ENCODE peak calls at places on chromosome 7, in six cellular contexts. Q, G, Z, I, K and E are unnamed samples.

GRCh38 chr7:157584420-157584819 is 247.6 kb downstream of the DNAJB6 start:
- DNase-seq in Q (no peak), G (no peak), Z (no peak), I (no peak), K (no peak), E (no peak)

GRCh38 chr7:151249034-151249731 is 689 bp upstream of the SMARCD3 start:
- DNase-seq in Q (peak), G (no peak), Z (peak), I (peak), K (peak), E (peak)

GRCh38 chr7:54878339-54878738 is 119.3 kb upstream of the SEC61G start:
- DNase-seq in Q (no peak), G (no peak), Z (no peak), I (no peak), K (no peak), E (no peak)

GRCh38 chr7:22113041-22113440 is 167.3 kb upstream of the CDCA7L start:
- DNase-seq in Q (no peak), G (no peak), Z (no peak), I (no peak), K (no peak), E (no peak)

GRCh38 chr7:91636129-91636724 is 244.3 kb downstream of the MTERF1 start:
- DNase-seq in Q (peak), G (no peak), Z (no peak), I (no peak), K (peak), E (no peak)

GRCh38 chr7:151447901-151448260 is 7.9 kb upstream of the CRYGN start:
- DNase-seq in Q (no peak), G (no peak), Z (no peak), I (no peak), K (no peak), E (no peak)

GRCh38 chr7:74134117-74134539 is 40.0 kb upstream of the EIF4H start:
- DNase-seq in Q (peak), G (no peak), Z (no peak), I (no peak), K (no peak), E (no peak)

GRCh38 chr7:21146642-21147423 is 281.1 kb upstream of the SP4 start:
- DNase-seq in Q (no peak), G (no peak), Z (no peak), I (no peak), K (no peak), E (no peak)

GRCh38 chr7:89264126-89264525 is 468.6 kb upstream of the TEX47 start:
- DNase-seq in Q (no peak), G (no peak), Z (no peak), I (no peak), K (no peak), E (no peak)

GRCh38 chr7:139873593-139874374 is 44.7 kb downstream of the TBXAS1 start:
- DNase-seq in Q (no peak), G (no peak), Z (peak), I (no peak), K (no peak), E (no peak)

GRCh38 chr7:67625257-67625713 is 628.7 kb downstream of the TYW1 start:
- DNase-seq in Q (peak), G (peak), Z (peak), I (peak), K (peak), E (peak)

GRCh38 chr7:149637911-149638565 is 135.3 kb downstream of the ZNF467 start:
- DNase-seq in Q (no peak), G (no peak), Z (no peak), I (no peak), K (no peak), E (no peak)

GRCh38 chr7:142331941-142332340 is 74.1 kb upstream of the PRSS58 start:
- DNase-seq in Q (no peak), G (no peak), Z (no peak), I (no peak), K (no peak), E (no peak)

GRCh38 chr7:142066536-142066935 is 45.0 kb upstream of the MGAM2 start:
- DNase-seq in Q (no peak), G (no peak), Z (no peak), I (no peak), K (no peak), E (no peak)

GRCh38 chr7:135300913-135301765 is 67.5 kb downstream of the STRA8 start:
- DNase-seq in Q (no peak), G (no peak), Z (no peak), I (no peak), K (no peak), E (no peak)

GRCh38 chr7:130500910-130501309 is 9.0 kb downstream of the MEST start:
- DNase-seq in Q (no peak), G (no peak), Z (no peak), I (no peak), K (no peak), E (no peak)

GRCh38 chr7:134845461-134845860 is 66.0 kb downstream of the CALD1 start:
- DNase-seq in Q (no peak), G (no peak), Z (no peak), I (peak), K (no peak), E (no peak)

GRCh38 chr7:116988363-116988989 is 35.2 kb downstream of the ST7 start:
- DNase-seq in Q (no peak), G (no peak), Z (no peak), I (peak), K (no peak), E (no peak)
- TF ChIP-seq CTCF in Q (no peak), G (no peak), Z (peak), I (peak), K (peak), E (no peak)

GRCh38 chr7:6526997-6527378 is 24.3 kb downstream of the GRID2IP start:
- DNase-seq in Q (no peak), G (no peak), Z (no peak), I (no peak), K (no peak), E (no peak)
- H3K4me3 ChIP-seq in Q (peak), G (no peak), Z (peak), I (peak), K (peak), E (peak)

DNA sequence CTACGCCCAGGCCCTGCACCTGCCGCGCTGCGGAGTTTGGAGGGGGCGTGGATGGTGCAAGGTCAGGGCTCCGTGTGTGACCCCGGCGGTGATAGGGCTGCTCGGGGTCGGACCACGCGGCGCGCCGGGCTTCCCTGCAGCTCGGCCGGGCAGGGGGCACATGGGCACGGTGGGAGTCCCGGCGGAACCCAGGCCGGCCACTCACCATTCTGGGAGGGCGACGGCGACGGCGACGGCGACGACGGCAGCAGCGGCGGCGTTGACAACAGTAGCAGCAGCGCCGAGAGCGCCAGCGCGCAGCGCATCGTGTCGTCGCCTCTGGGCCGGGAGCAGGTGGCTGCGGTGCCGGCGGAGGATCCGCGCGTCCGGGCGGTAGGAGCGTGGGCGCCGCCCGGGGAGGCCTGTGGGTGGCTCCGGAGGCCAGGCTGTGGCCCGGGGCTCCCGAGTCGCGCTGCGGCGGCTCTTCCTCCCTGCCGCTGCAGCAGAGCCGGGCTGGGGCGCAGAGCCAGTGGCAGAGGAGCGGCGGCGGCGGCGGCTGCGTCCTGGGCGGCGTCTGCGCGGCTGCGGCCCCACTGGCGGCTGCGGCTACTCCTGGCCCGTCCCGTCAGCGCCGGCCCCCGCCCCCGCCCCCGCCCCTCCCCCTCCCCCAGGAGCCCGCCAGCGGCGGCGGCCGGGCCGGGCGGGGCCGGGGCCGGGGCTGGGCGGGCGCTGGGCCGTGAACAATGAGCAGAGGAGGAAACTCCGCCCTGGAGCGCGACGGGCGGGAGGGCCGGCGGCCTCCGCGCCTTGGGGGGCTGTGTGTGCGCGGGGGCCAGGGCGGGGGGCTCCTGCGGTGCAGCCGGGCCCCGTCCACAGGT is at the start of gene PODXL:
- DNase-seq in Q (peak), G (peak), Z (peak), I (peak), K (peak), E (no peak)
- H3K27ac ChIP-seq in Q (no peak), G (peak), Z (peak), I (peak), K (peak), E (no peak)

GRCh38 chr7:42700376-42701327 is 211.2 kb downstream of the C7orf25 start:
- DNase-seq in Q (no peak), G (no peak), Z (no peak), I (no peak), K (no peak), E (no peak)
- TF ChIP-seq CTCF in Q (no peak), G (no peak), Z (no peak), I (no peak), K (no peak), E (no peak)

DNA sequence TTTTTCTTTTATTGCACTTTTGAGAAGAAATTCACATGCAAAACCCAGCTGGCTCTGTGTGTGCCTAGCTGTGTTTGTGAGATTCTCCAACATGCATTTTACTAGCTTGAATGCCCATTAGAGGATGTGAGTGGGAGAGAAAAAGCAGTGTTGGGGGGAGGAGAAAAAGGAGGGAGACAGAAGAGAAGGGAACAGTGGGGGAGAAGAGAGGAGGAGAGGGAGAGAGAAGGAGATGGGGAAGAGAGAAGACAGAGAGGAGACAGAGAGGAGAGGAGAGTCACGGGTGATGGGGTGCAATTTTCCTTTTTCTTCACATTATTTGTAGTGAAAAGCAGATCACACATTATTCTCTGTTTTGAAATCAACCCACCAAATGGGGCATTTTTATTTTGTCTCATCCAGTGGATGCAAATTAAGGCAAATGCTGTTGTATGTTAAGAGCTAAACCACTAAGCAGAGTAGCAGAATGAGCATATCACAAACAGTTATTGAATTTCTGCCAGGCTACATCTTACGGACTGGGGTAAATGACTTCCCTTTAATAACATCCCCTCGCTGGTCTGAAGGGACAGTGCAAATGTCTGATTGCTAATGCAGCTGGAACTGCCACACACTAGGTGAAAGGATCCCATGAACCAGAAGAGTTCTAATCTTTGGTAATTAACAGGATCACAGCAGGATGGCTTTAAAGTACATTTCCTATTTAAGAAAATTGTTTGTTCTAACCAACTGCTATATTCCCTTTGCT is 870 bp downstream of the LRRN3 start:
- DNase-seq in Q (no peak), G (no peak), Z (no peak), I (no peak), K (no peak), E (no peak)
- H3K4me3 ChIP-seq in Q (no peak), G (no peak), Z (peak), I (no peak), K (peak), E (peak)